ENCODE peak calls at places on chromosomes 11 and 22, in five cellular contexts. O, X, J, N and G are unnamed samples.

GRCh38 chr11:17915500-17916143 is 97.2 kb downstream of the SERGEF start:
- DNase-seq in J (no peak), O (no peak), X (no peak), N (no peak), G (no peak)

GRCh38 chr11:110069158-110069737 is 23.9 kb upstream of the ZC3H12C start:
- DNase-seq in X (no peak), O (peak), N (no peak), J (peak), G (no peak)

GRCh38 chr11:47616726-47617416 is 22.7 kb upstream of the C1QTNF4 start:
- DNase-seq in J (no peak), X (peak), O (no peak), N (peak), G (peak)

GRCh38 chr11:61254403-61255025 is 13.5 kb downstream of the PGA5 start:
- DNase-seq in X (peak), J (peak), N (no peak), O (peak), G (peak)

GRCh38 chr11:95078526-95078925 is 11.1 kb upstream of the ENDOD1 start:
- DNase-seq in J (no peak), O (no peak), X (no peak), N (no peak), G (peak)

GRCh38 chr11:20105427-20105826 is 54.8 kb downstream of the DBX1 start:
- DNase-seq in J (no peak), O (no peak), X (no peak), N (no peak), G (no peak)

GRCh38 chr11:104823638-104824037 is 74.6 kb downstream of the CASP12 start:
- DNase-seq in O (no peak), X (no peak), N (no peak), J (no peak), G (no peak)

GRCh38 chr11:122882809-122883681 is 486 bp downstream of the JHY start:
- DNase-seq in N (no peak), J (peak), X (peak), O (peak), G (peak)

GRCh38 chr11:89275966-89276365 is 98.3 kb downstream of the TYR start:
- DNase-seq in J (no peak), O (no peak), X (no peak), N (no peak), G (no peak)

GRCh38 chr22:44260216-44261035 is 52.3 kb downstream of the SHISAL1 start:
- DNase-seq in N (no peak), J (no peak), O (no peak), X (no peak), G (no peak)

GRCh38 chr22:17598318-17598717 is 30.2 kb downstream of the ATP6V1E1 start:
- DNase-seq in J (no peak), O (no peak), N (no peak), X (no peak), G (no peak)

GRCh38 chr11:61507962-61508824 is at the start of gene LRRC10B:
- DNase-seq in J (peak), N (no peak), X (peak), O (peak), G (no peak)

GRCh38 chr11:67056640-67057409 is at the start of gene RHOD:
- DNase-seq in J (peak), X (no peak), N (no peak), O (peak), G (no peak)

GRCh38 chr11:75454987-75455386 is 22.0 kb upstream of the KLHL35 start:
- DNase-seq in X (no peak), J (peak), N (no peak), O (no peak), G (no peak)

GRCh38 chr22:30079952-30080533 is at the start of gene HORMAD2:
- DNase-seq in O (peak), J (peak), N (no peak), X (no peak), G (no peak)

GRCh38 chr11:12674936-12675696 is 895 bp downstream of the TEAD1 start:
- DNase-seq in J (no peak), O (peak), X (no peak), N (no peak), G (no peak)

GRCh38 chr11:28697920-28698827 is 590.0 kb downstream of the METTL15 start:
- DNase-seq in J (no peak), N (peak), X (peak), O (no peak), G (no peak)

GRCh38 chr22:22698263-22698750 is 53.9 kb downstream of the GGTLC2 start:
- DNase-seq in J (no peak), O (no peak), X (no peak), N (no peak), G (no peak)

GRCh38 chr11:35484435-35484834 is 41.0 kb downstream of the PAMR1 start:
- DNase-seq in X (no peak), O (no peak), N (no peak), J (no peak), G (no peak)

GRCh38 chr11:62144641-62145255 is 20.9 kb downstream of the INCENP start:
- DNase-seq in X (no peak), J (no peak), O (peak), N (no peak), G (no peak)

GRCh38 chr11:43557553-43558031 is 122.9 kb upstream of the HSD17B12 start:
- DNase-seq in O (no peak), N (no peak), J (no peak), X (no peak), G (no peak)

GRCh38 chr22:49271369-49271727 is 556.3 kb downstream of the BRD1 start:
- DNase-seq in N (no peak), O (no peak), X (no peak), J (no peak), G (no peak)

GRCh38 chr11:113023228-113023627 is 62.0 kb downstream of the NCAM1 start:
- DNase-seq in N (no peak), O (no peak), J (no peak), X (no peak), G (no peak)

GRCh38 chr11:111676878-111677585 is 74.8 kb downstream of the SIK2 start:
- DNase-seq in J (no peak), N (no peak), X (no peak), O (no peak), G (peak)

GRCh38 chr22:46830001-46830715 is 67.7 kb downstream of the TBC1D22A start:
- DNase-seq in X (peak), N (peak), O (no peak), J (peak), G (no peak)

GRCh38 chr11:61745796-61746653 is 6.4 kb upstream of the MYRF start:
- DNase-seq in J (no peak), X (no peak), O (no peak), N (no peak), G (no peak)

GRCh38 chr11:2533642-2534115 is 88.9 kb downstream of the KCNQ1 start:
- DNase-seq in X (no peak), N (peak), O (peak), J (peak), G (peak)

GRCh38 chr22:24117942-24118341 is 63.3 kb upstream of the SUSD2 start:
- DNase-seq in O (no peak), J (no peak), X (no peak), N (no peak), G (no peak)

GRCh38 chr11:3781423-3781822 is 15.9 kb downstream of the NUP98 start:
- DNase-seq in J (no peak), X (no peak), O (no peak), N (no peak), G (no peak)

GRCh38 chr11:119055901-119056300 is 1.1 kb downstream of the HYOU1 start:
- DNase-seq in O (no peak), X (peak), J (no peak), N (no peak), G (no peak)

GRCh38 chr11:44453871-44454270 is 111.6 kb upstream of the CD82 start:
- DNase-seq in X (no peak), J (no peak), O (no peak), N (no peak), G (no peak)

GRCh38 chr22:45246060-45246985 is 5.6 kb upstream of the KIAA0930 start:
- DNase-seq in N (no peak), O (no peak), J (no peak), X (peak), G (peak)

GRCh38 chr11:68026391-68027105 is 3.9 kb upstream of the NDUFS8 start:
- DNase-seq in X (no peak), O (no peak), J (no peak), N (no peak), G (no peak)

GRCh38 chr11:75330279-75330678 is 21.2 kb downstream of the ARRB1 start:
- DNase-seq in X (no peak), O (no peak), J (peak), N (no peak), G (no peak)

GRCh38 chr22:46792061-46792796 is 29.8 kb downstream of the TBC1D22A start:
- DNase-seq in X (no peak), O (no peak), N (no peak), J (no peak), G (no peak)

GRCh38 chr22:17334054-17334453 is 35.2 kb upstream of the CECR2 start:
- DNase-seq in N (no peak), X (no peak), O (no peak), J (no peak), G (no peak)

GRCh38 chr11:85831050-85831449 is 20.1 kb upstream of the SYTL2 start:
- DNase-seq in N (no peak), X (no peak), O (no peak), J (no peak), G (no peak)

GRCh38 chr11:32438883-32439487 is 3.6 kb upstream of the WT1 start:
- DNase-seq in X (no peak), O (no peak), J (no peak), N (no peak), G (no peak)

GRCh38 chr11:94897330-94897768 is 76.0 kb downstream of the CWC15 start:
- DNase-seq in X (peak), N (no peak), J (no peak), O (no peak), G (no peak)

GRCh38 chr11:48052183-48053040 is 72.1 kb downstream of the PTPRJ start:
- DNase-seq in N (no peak), X (peak), J (no peak), O (peak), G (no peak)